ENCODE peak calls at places on chromosomes 11 and 22, in ten cellular contexts. K is neural progenitor cell, N is endodermal cell, A is astrocyte, M is NT2/D1, T is H1, C is fibroblast of lung, V is endothelial cell of umbilical vein, S is neuronal stem cell, J is HCT116. D is an unnamed sample. For H3K4me1, the result is how much of the 10 kb centered on the place peaks cover.

GRCh38 chr11:70711095-70711910 is 313.0 kb downstream of the CTTN start:
- DNase-seq in K (no peak), N (no peak), A (no peak), M (no peak), T (no peak), C (no peak), V (no peak), S (no peak), J (no peak), D (peak)

GRCh38 chr11:122071680-122072321 is 44.2 kb downstream of the BLID start:
- DNase-seq in K (peak), N (no peak), A (no peak), M (no peak), T (no peak), C (peak), V (no peak), S (no peak), J (no peak), D (peak)

GRCh38 chr11:69295995-69296889 is 2.3 kb downstream of the MYEOV start:
- DNase-seq in K (no peak), N (no peak), A (no peak), M (no peak), T (no peak), C (peak), V (no peak), S (no peak), J (no peak), D (peak)

GRCh38 chr11:61140416-61140815 is 20.8 kb downstream of the VPS37C start:
- DNase-seq in K (no peak), N (no peak), A (no peak), M (no peak), T (no peak), C (no peak), V (no peak), S (no peak), J (no peak), D (no peak)

GRCh38 chr11:67996622-67997459 is 7.1 kb downstream of the UNC93B1 start:
- DNase-seq in K (peak), N (peak), A (no peak), M (peak), T (peak), C (peak), V (peak), S (peak), J (peak), D (peak)

GRCh38 chr11:33620423-33621120 is 80.1 kb downstream of the C11orf91 start:
- DNase-seq in K (no peak), N (no peak), A (peak), M (no peak), T (no peak), C (peak), V (peak), S (no peak), J (no peak), D (no peak)

GRCh38 chr22:37781434-37782059 is 26.2 kb upstream of the GCAT start:
- DNase-seq in K (peak), N (peak), A (no peak), M (no peak), T (no peak), C (no peak), V (no peak), S (no peak), J (no peak), D (peak)

GRCh38 chr11:103202048-103202651 is 92.9 kb downstream of the DYNC2H1 start:
- DNase-seq in K (peak), N (no peak), A (peak), M (peak), T (no peak), C (peak), V (peak), S (peak), J (peak), D (no peak)

GRCh38 chr11:87445002-87445401 is 407.3 kb downstream of the TMEM135 start:
- DNase-seq in K (no peak), N (no peak), A (peak), M (no peak), T (no peak), C (peak), V (no peak), S (no peak), J (no peak), D (no peak)

GRCh38 chr11:121561716-121562115 is 108.9 kb upstream of the SORL1-AS1 start:
- DNase-seq in K (no peak), N (no peak), A (no peak), M (no peak), T (no peak), C (no peak), V (no peak), S (no peak), J (no peak), D (no peak)

DNA sequence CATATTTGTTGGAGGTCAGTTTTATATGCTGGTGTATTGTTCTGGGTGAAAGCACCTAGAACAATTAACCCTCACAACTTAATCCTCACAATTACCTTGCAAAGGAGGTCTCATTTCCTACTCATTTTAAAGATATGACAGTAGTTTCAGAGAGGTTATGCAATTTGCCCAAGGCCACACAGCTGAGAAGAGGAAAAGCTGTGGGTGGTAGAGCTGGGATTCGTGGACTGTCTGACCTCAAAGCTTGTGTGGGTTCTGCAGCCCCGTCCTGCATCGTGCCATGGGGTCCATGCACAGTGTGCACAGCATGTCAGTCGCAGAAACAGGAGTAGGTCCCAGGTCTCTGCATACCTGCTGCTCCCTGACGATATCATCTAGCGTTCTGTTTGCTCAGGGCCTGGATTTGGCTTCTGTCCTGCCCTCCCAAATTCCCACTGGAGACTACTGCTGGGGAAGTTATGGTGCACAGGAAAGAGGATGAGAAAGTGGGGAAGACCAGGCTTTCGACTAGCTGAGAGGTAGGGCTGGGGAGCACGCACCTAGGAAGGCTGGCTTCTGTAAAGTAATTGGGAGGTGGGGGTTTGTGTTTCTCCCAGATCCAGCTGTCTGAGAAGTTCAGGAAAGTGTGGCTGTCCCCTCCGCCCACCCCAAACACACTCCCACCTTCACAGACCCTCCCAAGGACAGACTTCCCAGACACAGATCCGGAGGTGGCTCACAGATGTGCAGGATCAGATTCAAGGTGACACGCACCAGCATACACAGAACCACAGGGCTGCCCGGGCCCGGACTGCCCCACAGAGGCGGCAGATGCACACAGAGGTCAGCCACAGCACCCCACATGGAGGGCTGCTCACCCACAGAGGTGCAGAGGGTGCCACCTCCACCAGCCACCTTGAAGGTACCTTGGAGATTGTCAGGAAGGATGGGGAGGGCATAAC is 2.0 kb downstream of the BACE1 start:
- DNase-seq in K (no peak), N (no peak), A (no peak), M (no peak), T (no peak), C (no peak), V (no peak), S (no peak), J (no peak), D (no peak)
- H3K9ac ChIP-seq in K (no peak), N (no peak), A (peak), M (peak), T (no peak), C (no peak), V (no peak), S (no peak), J (no peak), D (no peak)

GRCh38 chr11:119344291-119345010 is 2.1 kb downstream of the MFRP start:
- DNase-seq in K (no peak), N (peak), A (no peak), M (no peak), T (no peak), C (no peak), V (no peak), S (no peak), J (no peak), D (peak)
- H3K4me3 ChIP-seq in K (no peak), N (no peak), A (no peak), M (no peak), T (no peak), C (no peak), V (no peak), S (no peak), J (no peak), D (no peak)

GRCh38 chr22:44709881-44710400 is 7.9 kb downstream of the PRR5 start:
- DNase-seq in K (no peak), N (no peak), A (no peak), M (no peak), T (no peak), C (no peak), V (no peak), S (no peak), J (no peak), D (no peak)
- H3K4me1 ChIP-seq in K (under half), N (under half), A (under half), M (under half), T (under half), C (under half), V (under half), S (under half), J (under half), D (under half)

DNA sequence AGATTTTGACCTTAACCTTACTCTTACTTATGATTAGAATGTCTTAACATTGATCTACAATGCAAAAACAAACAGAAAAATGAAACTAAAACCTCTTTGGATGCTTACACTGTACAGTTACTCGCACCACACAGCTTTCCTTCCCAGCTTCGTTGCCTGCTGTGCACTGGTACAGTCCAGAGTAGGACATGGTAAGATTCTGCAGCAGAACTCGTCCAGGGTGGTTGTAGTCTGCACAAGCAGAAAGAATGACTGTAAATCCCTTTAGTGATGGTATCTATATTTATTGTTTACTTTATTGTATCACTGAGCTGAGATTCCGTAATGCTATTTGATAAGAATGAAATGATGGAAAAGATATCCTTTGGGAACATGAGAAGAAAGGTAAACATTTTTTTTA is 21.0 kb upstream of the HSPA8 start:
- DNase-seq in K (no peak), N (no peak), A (no peak), M (no peak), T (no peak), C (no peak), V (no peak), S (no peak), J (no peak), D (no peak)
- H3K9ac ChIP-seq in K (no peak), N (no peak), A (no peak), M (no peak), T (no peak), C (no peak), V (peak), S (no peak), J (no peak), D (no peak)

DNA sequence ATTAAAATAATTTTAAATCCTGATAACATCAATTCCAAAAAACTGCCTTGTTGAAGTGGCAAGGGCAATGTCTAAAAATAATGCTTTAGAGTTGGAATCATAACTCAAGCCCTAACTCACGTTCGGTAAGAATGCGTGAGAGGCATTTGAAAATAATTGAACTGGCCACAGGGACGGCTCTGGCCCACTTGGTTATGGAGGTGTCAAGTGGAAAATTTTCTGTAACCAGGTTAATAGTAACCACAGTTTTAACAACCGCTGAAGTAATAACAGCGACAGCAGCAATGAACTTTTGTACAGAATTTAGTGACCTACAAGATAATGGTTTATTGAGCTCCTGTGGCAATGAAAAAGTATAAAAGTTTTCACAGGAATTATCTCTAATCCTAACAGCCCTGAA is 79.4 kb downstream of the ETS1 start:
- DNase-seq in K (no peak), N (no peak), A (no peak), M (no peak), T (no peak), C (no peak), V (no peak), S (no peak), J (no peak), D (no peak)
- H3K4me3 ChIP-seq in K (no peak), N (no peak), A (no peak), M (no peak), T (no peak), C (peak), V (no peak), S (no peak), J (peak), D (no peak)

D was measured in kidney.